ENCODE peak calls at places on chromosomes 13 and 19, in five cellular contexts. O is adrenal gland, K is ascending aorta, W is upper lobe of left lung, X is heart left ventricle. C is an unnamed sample.

GRCh38 chr19:48255376-48256303 is at the start of gene CARD8:
- DNase-seq in O (peak; percentile 85), K (peak; percentile 92), W (peak; percentile 92), X (peak; percentile 91), C (peak; percentile 92)

GRCh38 chr19:33535176-33535575 is 13.6 kb upstream of the PEPD start:
- DNase-seq in O (no peak), K (no peak), W (no peak), X (no peak), C (no peak)

GRCh38 chr19:37983153-37983552 is 76.1 kb downstream of the SIPA1L3 start:
- DNase-seq in O (no peak), K (no peak), W (no peak), X (no peak), C (no peak)

GRCh38 chr19:39843919-39844793 is 2.0 kb downstream of the FBL start:
- DNase-seq in O (no peak), K (no peak), W (no peak), X (no peak), C (peak; percentile 53)

GRCh38 chr19:39007096-39007495 is 25.3 kb downstream of the FBXO27 start:
- DNase-seq in O (no peak), K (no peak), W (no peak), X (no peak), C (no peak)

GRCh38 chr13:30730526-30730925 is 4.8 kb upstream of the ALOX5AP start:
- DNase-seq in O (no peak), K (no peak), W (no peak), X (no peak), C (no peak)

GRCh38 chr13:51894239-51894638 is 32.5 kb downstream of the CCDC70 start:
- DNase-seq in O (no peak), K (no peak), W (no peak), X (no peak), C (no peak)

GRCh38 chr13:43057653-43058317 is 34.4 kb downstream of the DNAJC15 start:
- DNase-seq in O (no peak), K (no peak), W (no peak), X (no peak), C (peak; percentile 38)

GRCh38 chr13:108621421-108621820 is 8.0 kb upstream of the MYO16 start:
- DNase-seq in O (no peak), K (no peak), W (no peak), X (no peak), C (no peak)

GRCh38 chr19:51660975-51661600 is 14.5 kb upstream of the SIGLEC14 start:
- DNase-seq in O (peak; percentile 67), K (no peak), W (peak; percentile 77), X (peak; percentile 78), C (peak; percentile 90)

GRCh38 chr13:98216711-98217110 is 39.6 kb upstream of the RNF113B start:
- DNase-seq in O (no peak), K (no peak), W (no peak), X (no peak), C (no peak)

GRCh38 chr13:73741742-73742141 is 392.5 kb downstream of the KLF12 start:
- DNase-seq in O (no peak), K (no peak), W (no peak), X (no peak), C (no peak)

GRCh38 chr13:110813646-110814624 is 100.4 kb downstream of the ING1 start:
- DNase-seq in O (no peak), K (no peak), W (no peak), X (no peak), C (no peak)

GRCh38 chr19:4511300-4512054 is 6.8 kb downstream of the PLIN4 start:
- DNase-seq in O (no peak), K (no peak), W (no peak), X (no peak), C (no peak)

GRCh38 chr13:74573654-74574053 is 439.4 kb upstream of the KLF12 start:
- DNase-seq in O (no peak), K (no peak), W (no peak), X (no peak), C (peak; percentile 65)

GRCh38 chr13:26718146-26718545 is 42.4 kb downstream of the GPR12 start:
- DNase-seq in O (no peak), K (no peak), W (no peak), X (no peak), C (no peak)

GRCh38 chr19:52987221-52987620 is 24.5 kb upstream of the ZNF816 start:
- DNase-seq in O (no peak), K (no peak), W (no peak), X (no peak), C (no peak)

GRCh38 chr13:75566658-75567057 is 17.1 kb downstream of the UCHL3 start:
- DNase-seq in O (no peak), K (no peak), W (no peak), X (no peak), C (peak; percentile 67)

GRCh38 chr13:24217601-24218281 is 57.2 kb downstream of the SPATA13 start:
- DNase-seq in O (no peak), K (no peak), W (peak; percentile 42), X (no peak), C (no peak)

GRCh38 chr19:55070755-55071502 is 4.7 kb upstream of the EPS8L1 start:
- DNase-seq in O (no peak), K (no peak), W (no peak), X (no peak), C (peak; percentile 46)

GRCh38 chr13:29693297-29693945 is 97.9 kb upstream of the SLC7A1 start:
- DNase-seq in O (no peak), K (no peak), W (peak; percentile 71), X (no peak), C (no peak)

GRCh38 chr19:15297416-15298224 is 34.7 kb downstream of the BRD4 start:
- DNase-seq in O (no peak), K (no peak), W (peak; percentile 56), X (no peak), C (peak; percentile 57)

GRCh38 chr19:48363500-48363809 is 285 bp downstream of the TMEM143 start:
- DNase-seq in O (peak; percentile 69), K (no peak), W (peak; percentile 29), X (peak; percentile 67), C (no peak)

GRCh38 chr19:46890423-46891170 is 29.8 kb downstream of the ARHGAP35 start:
- DNase-seq in O (no peak), K (no peak), W (no peak), X (no peak), C (peak; percentile 53)

GRCh38 chr19:38321646-38322323 is 2.1 kb downstream of the KCNK6 start:
- DNase-seq in O (peak; percentile 90), K (peak; percentile 79), W (no peak), X (peak; percentile 90), C (peak; percentile 96)

GRCh38 chr13:104875008-104875762 is 1660.3 kb downstream of the EFNB2 start:
- DNase-seq in O (no peak), K (no peak), W (no peak), X (no peak), C (no peak)

DNA sequence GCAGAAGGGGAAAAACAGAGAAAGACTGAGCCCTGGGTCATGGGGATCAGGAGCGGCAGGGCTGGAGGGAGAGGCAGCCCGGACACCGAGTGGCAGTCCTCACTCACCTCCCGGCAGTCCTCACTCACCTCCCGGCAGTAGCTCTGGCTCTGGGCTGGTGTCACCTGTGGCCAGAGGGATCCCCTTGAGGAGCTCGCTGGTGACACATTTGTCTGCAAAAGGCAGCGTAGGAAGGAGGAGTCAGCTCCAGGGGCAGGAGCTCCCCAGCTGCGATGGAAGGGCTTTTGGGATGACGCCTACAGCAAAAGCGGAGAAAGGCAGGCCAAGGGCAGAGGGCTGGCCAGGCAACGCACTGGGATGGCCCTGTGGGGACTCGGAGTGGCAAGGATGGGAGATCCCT is 739 bp downstream of the EIF3G start:
- DNase-seq in O (peak; percentile 72), K (no peak), W (no peak), X (no peak), C (no peak)
- H3K4me3 ChIP-seq in O (peak overlapping the region; percentile 83), K (peak overlapping the region; percentile 75), W (peak overlapping the region; percentile 98), X (peak overlapping the region; percentile 98), C (peak overlapping the region; percentile 77)

DNA sequence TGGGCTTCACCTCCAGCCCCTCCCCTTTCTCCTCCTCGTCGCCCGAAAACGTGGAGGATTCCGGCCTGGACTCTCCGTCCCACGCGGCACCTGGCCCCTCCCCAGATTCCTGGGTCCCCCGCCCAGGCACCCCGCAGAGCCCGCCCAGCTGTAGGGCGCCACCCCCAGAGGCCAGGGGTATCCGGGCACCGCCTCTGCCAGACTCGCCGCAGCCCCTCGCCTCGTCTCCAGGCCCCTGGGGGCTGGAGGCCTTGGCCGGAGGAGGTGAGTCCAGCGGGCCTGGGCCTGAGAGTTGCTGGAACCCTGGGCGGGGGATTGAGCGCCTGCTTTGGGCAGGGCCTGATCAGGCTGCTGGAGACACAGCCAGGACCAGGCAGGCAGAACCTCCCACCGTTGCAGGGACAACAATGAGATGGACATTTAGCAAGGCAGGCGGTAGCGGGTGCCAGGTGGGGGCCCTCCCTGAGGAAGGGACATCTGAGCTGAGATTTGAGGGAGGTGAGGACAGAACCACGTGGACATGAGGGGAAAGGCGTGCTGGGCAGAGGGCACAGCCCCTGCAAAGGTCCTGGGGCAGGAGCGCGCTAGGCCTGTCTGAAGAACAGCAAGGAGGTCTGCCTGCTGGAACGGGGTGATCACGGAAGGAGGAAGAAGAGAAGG is 16.2 kb upstream of the B3GNT3 start:
- DNase-seq in O (no peak), K (no peak), W (no peak), X (no peak), C (peak; percentile 14)
- H3K4me3 ChIP-seq in O (no peak overlapping the region), K (no peak overlapping the region), W (peak overlapping the region; percentile 18), X (no peak overlapping the region), C (peak overlapping the region; percentile 10)

GRCh38 chr13:101258509-101258908 is 157.8 kb downstream of the NALCN start:
- DNase-seq in O (no peak), K (no peak), W (no peak), X (no peak), C (no peak)

GRCh38 chr13:101262306-101262705 is 154.0 kb downstream of the NALCN start:
- DNase-seq in O (no peak), K (no peak), W (no peak), X (no peak), C (no peak)

DNA sequence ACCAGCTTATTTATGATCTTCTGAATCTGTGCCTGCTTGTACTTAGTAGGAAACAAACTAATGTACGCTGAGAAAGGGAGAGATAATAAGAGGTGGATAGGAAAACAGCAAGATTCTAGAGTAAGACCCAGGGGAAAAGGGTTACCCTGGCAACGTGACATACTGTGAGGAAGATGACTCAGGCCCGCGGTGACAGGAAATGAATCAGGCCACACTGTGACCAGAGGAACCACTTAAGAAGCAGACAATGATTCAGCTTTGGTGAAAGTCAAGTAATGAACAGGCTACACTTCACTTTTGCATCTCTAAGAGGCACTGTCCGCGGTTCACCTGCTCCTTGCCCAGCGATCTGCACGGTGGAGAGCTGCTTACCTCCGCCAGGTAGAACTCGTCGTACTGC is 158.2 kb downstream of the NALCN start:
- DNase-seq in O (peak; percentile 16), K (no peak), W (no peak), X (no peak), C (no peak)
- H3K4me3 ChIP-seq in O (no peak overlapping the region), K (no peak overlapping the region), W (no peak overlapping the region), X (no peak overlapping the region), C (no peak overlapping the region)

DNA sequence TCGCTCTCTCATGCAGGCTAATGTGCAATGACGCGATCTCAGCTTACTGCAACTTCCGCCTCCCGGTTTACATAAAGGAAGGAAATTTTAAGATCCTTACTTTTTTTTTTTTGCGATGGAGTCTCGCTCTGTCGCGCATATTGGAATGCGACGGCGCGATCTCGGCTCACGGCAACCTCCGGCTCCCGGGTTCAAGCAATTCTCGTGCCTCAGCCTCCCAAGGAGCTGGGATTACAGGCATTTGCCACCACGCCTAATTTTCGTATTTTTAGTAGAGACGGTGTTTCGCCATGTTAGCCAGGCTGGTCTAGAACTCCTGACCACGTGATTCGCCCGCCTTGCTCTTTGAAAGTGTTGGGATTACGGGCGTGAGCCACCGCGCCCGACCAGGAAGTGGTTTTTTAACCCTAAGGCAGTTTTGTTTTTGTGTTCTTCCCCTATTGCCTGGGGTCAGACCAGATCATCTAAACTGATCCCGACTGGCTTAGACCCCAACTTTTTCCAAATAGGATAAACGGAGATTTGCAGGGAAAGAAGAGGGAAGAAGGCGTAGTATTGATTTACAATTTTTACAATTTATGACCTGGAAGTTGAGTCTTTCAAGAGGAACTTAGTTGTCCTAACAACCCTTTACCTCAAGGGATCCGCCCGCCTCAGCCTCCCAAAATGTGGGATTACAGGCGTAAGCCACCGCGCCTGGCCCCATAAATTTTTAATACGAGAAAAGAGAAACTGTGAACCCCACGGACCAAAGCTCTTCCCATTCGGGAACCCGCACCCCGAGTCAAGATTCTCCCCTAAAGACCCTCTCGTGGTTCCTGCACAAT is 142.0 kb downstream of the ZNF737 start:
- DNase-seq in O (peak; percentile 71), K (peak; percentile 80), W (peak; percentile 73), X (peak; percentile 54), C (peak; percentile 60)
- H3K4me3 ChIP-seq in O (peak overlapping the region; percentile 39), K (peak overlapping the region; percentile 63), W (peak overlapping the region; percentile 56), X (peak overlapping the region; percentile 73), C (peak overlapping the region; percentile 97)

C was measured in cardiac muscle cell.